ENCODE peak calls at places on chromosomes 6 and 20, in six cellular contexts. One of them, this sample, is unnamed.

GRCh38 chr6:47144306-47144705 is 102.2 kb upstream of the ADGRF1 start:
- DNase-seq in cardiac fibroblast: peak
- DNase-seq in EL: no peak
- DNase-seq in GM13976: no peak
- DNase-seq in H54: no peak
- DNase-seq in activated CD4-positive, alpha-beta T cell treated with anti-CD3 and anti-CD28 coated beads for 48 hours: no peak
- DNase-seq in this sample: no peak

GRCh38 chr6:85065831-85066230 is 301.4 kb upstream of the TBX18 start:
- DNase-seq in activated CD4-positive, alpha-beta T cell treated with anti-CD3 and anti-CD28 coated beads for 48 hours: no peak
- DNase-seq in GM13976: no peak
- DNase-seq in H54: no peak
- DNase-seq in EL: no peak
- DNase-seq in cardiac fibroblast: peak
- DNase-seq in this sample: no peak

GRCh38 chr20:2405693-2406065 is 25.0 kb downstream of the TGM6 start:
- DNase-seq in GM13976: no peak
- DNase-seq in EL: no peak
- DNase-seq in activated CD4-positive, alpha-beta T cell treated with anti-CD3 and anti-CD28 coated beads for 48 hours: no peak
- DNase-seq in cardiac fibroblast: no peak
- DNase-seq in H54: no peak
- DNase-seq in this sample: no peak

GRCh38 chr6:98782772-98783171 is 51.6 kb upstream of the POU3F2 start:
- DNase-seq in EL: no peak
- DNase-seq in H54: no peak
- DNase-seq in GM13976: no peak
- DNase-seq in cardiac fibroblast: no peak
- DNase-seq in activated CD4-positive, alpha-beta T cell treated with anti-CD3 and anti-CD28 coated beads for 48 hours: no peak
- DNase-seq in this sample: no peak

GRCh38 chr6:7053125-7053784 is 54.5 kb upstream of the RREB1 start:
- DNase-seq in H54: no peak
- DNase-seq in EL: no peak
- DNase-seq in cardiac fibroblast: no peak
- DNase-seq in activated CD4-positive, alpha-beta T cell treated with anti-CD3 and anti-CD28 coated beads for 48 hours: no peak
- DNase-seq in GM13976: no peak
- DNase-seq in this sample: peak

GRCh38 chr6:169701218-169701952 is 444 bp downstream of the WDR27 start:
- DNase-seq in EL: no peak
- DNase-seq in H54: no peak
- DNase-seq in cardiac fibroblast: no peak
- DNase-seq in activated CD4-positive, alpha-beta T cell treated with anti-CD3 and anti-CD28 coated beads for 48 hours: no peak
- DNase-seq in GM13976: no peak
- DNase-seq in this sample: no peak

GRCh38 chr20:3084986-3085360 is 449 bp upstream of the AVP start:
- DNase-seq in GM13976: no peak
- DNase-seq in EL: no peak
- DNase-seq in cardiac fibroblast: no peak
- DNase-seq in H54: no peak
- DNase-seq in activated CD4-positive, alpha-beta T cell treated with anti-CD3 and anti-CD28 coated beads for 48 hours: no peak
- DNase-seq in this sample: no peak

GRCh38 chr6:128464790-128465189 is 55.6 kb downstream of the PTPRK start:
- DNase-seq in activated CD4-positive, alpha-beta T cell treated with anti-CD3 and anti-CD28 coated beads for 48 hours: no peak
- DNase-seq in EL: no peak
- DNase-seq in H54: no peak
- DNase-seq in cardiac fibroblast: no peak
- DNase-seq in GM13976: no peak
- DNase-seq in this sample: no peak

GRCh38 chr20:9241232-9241692 is 172.4 kb downstream of the PLCB4 start:
- DNase-seq in H54: peak
- DNase-seq in cardiac fibroblast: peak
- DNase-seq in GM13976: no peak
- DNase-seq in activated CD4-positive, alpha-beta T cell treated with anti-CD3 and anti-CD28 coated beads for 48 hours: no peak
- DNase-seq in EL: peak
- DNase-seq in this sample: no peak

GRCh38 chr6:11865926-11866325 is 87.3 kb upstream of the ADTRP start:
- DNase-seq in GM13976: no peak
- DNase-seq in EL: peak
- DNase-seq in activated CD4-positive, alpha-beta T cell treated with anti-CD3 and anti-CD28 coated beads for 48 hours: no peak
- DNase-seq in cardiac fibroblast: peak
- DNase-seq in H54: peak
- DNase-seq in this sample: no peak

GRCh38 chr20:13029687-13030510 is 21.1 kb downstream of the SPTLC3 start:
- DNase-seq in cardiac fibroblast: peak
- DNase-seq in GM13976: no peak
- DNase-seq in EL: peak
- DNase-seq in H54: peak
- DNase-seq in activated CD4-positive, alpha-beta T cell treated with anti-CD3 and anti-CD28 coated beads for 48 hours: peak
- DNase-seq in this sample: no peak

GRCh38 chr6:35248300-35248699 is 11.2 kb upstream of the ZNF76 start:
- DNase-seq in EL: peak
- DNase-seq in H54: no peak
- DNase-seq in GM13976: no peak
- DNase-seq in cardiac fibroblast: no peak
- DNase-seq in activated CD4-positive, alpha-beta T cell treated with anti-CD3 and anti-CD28 coated beads for 48 hours: no peak
- DNase-seq in this sample: no peak